ENCODE peak calls at places on chromosome 12, in ten cellular contexts. A is PC-3, Z is GM23338, I is body of pancreas, R is adrenal gland, M is uterus, J is right lobe of liver, D is lower lobe of right lung, F is heart left ventricle, T is tibial nerve. S is an unnamed sample.

GRCh38 chr12:1914116-1914911 is 4.1 kb downstream of the CACNA2D4 start:
- DNase-seq in D (peak; percentile 25), M (no peak), T (peak; percentile 3), Z (no peak), R (no peak), A (no peak), J (no peak), F (no peak), I (no peak), S (no peak)

GRCh38 chr12:88299567-88300101 is 157.5 kb downstream of the TMTC3 start:
- DNase-seq in F (no peak), T (no peak), A (peak; percentile 95), J (no peak), Z (no peak), R (no peak), D (no peak), M (no peak), I (no peak), S (peak; percentile 93)

GRCh38 chr12:25591132-25591531 is 38.0 kb upstream of the LMNTD1 start:
- DNase-seq in R (no peak), D (no peak), J (no peak), M (no peak), I (no peak), A (peak; percentile 32), F (no peak), T (no peak), Z (peak; percentile 15), S (no peak)

GRCh38 chr12:110431957-110432587 is 18.1 kb downstream of the ARPC3 start:
- DNase-seq in A (no peak), F (no peak), I (peak; percentile 28), D (no peak), R (no peak), Z (no peak), T (no peak), J (no peak), M (no peak), S (no peak)

GRCh38 chr12:94725375-94726168 is 75.2 kb upstream of the TMCC3 start:
- DNase-seq in J (no peak), A (peak; percentile 75), M (peak; percentile 38), D (no peak), R (peak; percentile 31), T (peak; percentile 31), Z (peak; percentile 80), I (no peak), F (no peak), S (peak; percentile 17)

GRCh38 chr12:112868459-112869041 is 38.2 kb upstream of the OAS1 start:
- DNase-seq in D (no peak), Z (peak; percentile 78), R (no peak), F (no peak), I (no peak), T (no peak), J (no peak), A (peak; percentile 55), M (no peak), S (peak; percentile 59)

GRCh38 chr12:67453181-67453580 is 184.0 kb downstream of the CAND1 start:
- DNase-seq in M (no peak), Z (no peak), J (no peak), R (no peak), D (no peak), A (no peak), F (no peak), T (no peak), I (no peak), S (no peak)

GRCh38 chr12:78568326-78569020 is 296.1 kb upstream of the SYT1 start:
- DNase-seq in Z (no peak), J (no peak), T (no peak), D (no peak), R (no peak), A (peak; percentile 71), M (no peak), I (no peak), F (no peak), S (no peak)

GRCh38 chr12:131202592-131203378 is 249.1 kb downstream of the ADGRD1 start:
- DNase-seq in Z (no peak), T (no peak), A (no peak), F (no peak), D (no peak), M (no peak), J (no peak), I (no peak), R (no peak), S (no peak)

GRCh38 chr12:66103011-66103913 is 27.3 kb downstream of the LLPH start:
- DNase-seq in I (no peak), D (no peak), T (no peak), R (no peak), Z (peak; percentile 65), M (no peak), A (peak; percentile 13), J (no peak), F (no peak), S (no peak)

GRCh38 chr12:115374480-115375187 is 690.7 kb upstream of the TBX3 start:
- DNase-seq in T (no peak), A (no peak), D (no peak), J (no peak), R (no peak), M (no peak), F (no peak), I (no peak), Z (no peak), S (no peak)

GRCh38 chr12:75725505-75726120 is 214.2 kb upstream of the KRR1 start:
- DNase-seq in A (peak; percentile 87), R (no peak), D (no peak), F (no peak), T (no peak), J (no peak), Z (no peak), M (no peak), I (no peak), S (no peak)

GRCh38 chr12:112855375-112855774 is 51.4 kb upstream of the OAS1 start:
- DNase-seq in T (no peak), R (no peak), M (no peak), D (no peak), I (no peak), J (no peak), A (peak; percentile 45), F (no peak), Z (peak; percentile 80), S (no peak)

GRCh38 chr12:86052921-86053320 is 178.8 kb downstream of the NTS start:
- DNase-seq in Z (no peak), T (no peak), F (no peak), R (no peak), D (no peak), J (no peak), I (no peak), M (no peak), A (no peak), S (no peak)

DNA sequence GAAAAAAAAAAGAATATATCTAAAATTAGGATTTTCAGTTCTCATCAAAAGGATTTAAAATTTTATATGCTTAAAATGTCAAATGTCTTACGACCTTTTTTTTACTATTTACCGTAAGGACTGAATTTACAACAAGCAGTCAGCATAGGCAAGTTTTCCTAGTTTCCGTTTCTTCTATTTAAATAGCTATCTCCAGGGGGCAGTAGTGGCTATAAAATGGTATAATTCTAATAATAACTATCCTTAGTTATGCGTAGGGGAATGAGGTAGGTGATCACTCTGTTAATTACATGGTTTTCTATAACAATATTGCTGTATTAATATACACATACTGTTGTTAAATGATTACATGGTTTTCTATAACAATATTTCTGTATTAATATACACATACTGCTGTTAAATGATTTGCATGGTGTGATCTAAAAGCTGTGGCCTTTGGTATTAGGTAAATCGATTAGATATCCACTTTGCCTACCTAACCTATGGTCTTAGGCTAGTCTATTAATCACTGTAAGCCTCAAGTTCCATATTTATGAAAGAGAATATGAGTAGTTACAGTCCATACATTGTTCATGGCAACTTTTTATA is 217.7 kb upstream of the PDZRN4 start:
- DNase-seq in J (no peak), D (no peak), T (no peak), R (no peak), Z (peak; percentile 79), F (no peak), I (no peak), M (no peak), A (peak; percentile 61), S (no peak)
- TF ChIP-seq CTCF in J (peak; percentile 45), D (no peak), T (no peak), R (no peak), Z (peak; percentile 68), F (no peak), I (no peak), M (no peak), A (peak; percentile 66), S (no peak)

DNA sequence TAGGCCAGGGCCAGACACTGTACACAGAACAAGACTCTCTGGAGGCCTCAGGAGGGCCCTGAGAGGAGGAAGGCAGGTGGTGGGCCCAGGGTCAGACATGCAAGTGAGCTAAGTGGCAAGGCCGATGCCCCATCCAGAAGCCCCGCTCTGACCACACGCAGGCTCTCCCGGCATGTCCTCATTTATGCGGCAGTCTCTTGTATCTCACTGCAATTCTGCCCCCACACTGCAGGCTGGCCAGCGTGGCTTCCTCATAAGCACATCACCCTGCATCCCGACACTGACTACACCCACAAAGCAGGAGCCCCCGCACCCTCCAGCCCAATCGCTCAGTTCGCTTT is 17.5 kb downstream of the SSH1 start:
- DNase-seq in D (peak; percentile 58), T (no peak), A (no peak), Z (no peak), R (peak; percentile 56), F (no peak), M (no peak), I (no peak), J (no peak), S (no peak)
- H3K27ac ChIP-seq in D (peak overlapping the region; percentile 86), T (peak overlapping the region; percentile 90), A (peak overlapping the region; percentile 92), Z (peak overlapping the region; percentile 42), R (peak overlapping the region; percentile 78), F (peak overlapping the region; percentile 93), M (peak overlapping the region; percentile 86), I (peak overlapping the region; percentile 60), J (peak overlapping the region; percentile 61), S (peak overlapping the region; percentile 90)

DNA sequence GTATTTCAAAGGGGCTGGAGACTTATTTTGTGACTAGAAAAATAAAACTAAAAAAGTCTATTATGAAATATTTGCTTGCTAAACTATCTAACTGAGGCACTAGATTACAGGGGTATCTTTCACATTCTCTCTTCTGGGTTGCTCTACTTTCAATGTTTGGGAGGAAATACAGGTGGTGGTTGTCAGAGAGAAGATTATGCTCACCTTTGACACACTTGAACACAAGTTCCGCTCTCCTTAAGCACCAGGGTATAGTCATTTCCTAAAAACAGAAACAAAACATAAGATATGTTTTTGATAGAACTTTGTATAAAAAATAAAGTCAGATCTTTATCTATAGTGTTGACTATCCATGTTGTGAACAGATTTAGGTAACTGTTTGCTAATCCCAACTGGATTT is 45.4 kb upstream of the FGF6 start:
- DNase-seq in T (no peak), M (no peak), Z (no peak), R (no peak), D (no peak), F (no peak), J (no peak), I (no peak), A (no peak), S (no peak)
- H3K36me3 ChIP-seq in T (peaks cover 2% of the 10 kb centered on the region), M (no peaks in the 10 kb centered on the region), Z (no peaks in the 10 kb centered on the region), R (no peaks in the 10 kb centered on the region), D (peaks cover 62% of the 10 kb centered on the region), F (peaks cover 67% of the 10 kb centered on the region), J (no peaks in the 10 kb centered on the region), I (no peaks in the 10 kb centered on the region), A (no peaks in the 10 kb centered on the region), S (peaks cover 29% of the 10 kb centered on the region)

DNA sequence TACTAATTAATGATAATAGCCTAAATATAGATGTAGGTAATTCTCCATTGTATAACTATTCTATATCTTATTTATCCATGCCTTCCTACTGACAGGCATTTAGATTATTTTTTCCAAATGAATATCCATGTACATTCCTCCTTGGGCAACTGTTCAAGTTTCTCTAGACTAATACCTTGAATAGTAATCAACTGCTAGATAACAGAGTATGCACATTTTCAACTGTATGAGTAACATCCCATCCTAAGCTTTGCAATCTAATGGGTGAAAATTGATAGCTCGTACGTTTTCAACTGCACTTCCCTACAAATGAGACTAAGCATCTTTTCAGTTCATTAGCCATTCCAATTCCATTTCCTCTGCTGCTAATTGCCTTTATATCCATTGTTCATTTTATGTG is 37.0 kb downstream of the YAF2 start:
- DNase-seq in J (no peak), I (no peak), Z (no peak), F (no peak), R (no peak), D (no peak), M (no peak), A (no peak), T (no peak), S (no peak)
- TF ChIP-seq CTCF in J (no peak), I (no peak), Z (no peak), F (no peak), R (no peak), D (no peak), M (no peak), A (no peak), T (no peak), S (no peak)

S was measured in cardiac muscle cell.